ENCODE peak calls at places on chromosome 7, in ten cellular contexts. K is hepatocyte; N is stimulated activated CD8-positive, alpha-beta memory T cell treated with anti-CD3 and anti-CD28 coated beads, Interleukin-2, amount 100 ng/mL, for 1 hour; I is NCI-H2107; Q is glutamatergic neuron; U is stimulated activated CD4-positive, alpha-beta T cell treated with anti-CD3 and anti-CD28 coated beads, Interleukin-2, amount 100 ng/mL, for 48 hours; Z is germinal center; O is T47D; C is mammary epithelial cell; L is occipital lobe. X is an unnamed sample.

GRCh38 chr7:94849636-94850208 is 57.7 kb upstream of the PPP1R9A start:
- DNase-seq in K (no peak), N (no peak), I (no peak), Q (no peak), U (no peak), Z (no peak), O (no peak), C (no peak), L (no peak), X (no peak)

GRCh38 chr7:155665957-155666287 is 21.5 kb downstream of the RBM33 start:
- DNase-seq in K (peak), N (no peak), I (no peak), Q (no peak), U (no peak), Z (no peak), O (no peak), C (peak), L (no peak), X (peak)

GRCh38 chr7:78124221-78124620 is 325.6 kb downstream of the PHTF2 start:
- DNase-seq in K (no peak), N (no peak), I (no peak), Q (no peak), U (no peak), Z (no peak), O (no peak), C (no peak), L (no peak), X (no peak)

GRCh38 chr7:5824297-5824610 is 42.8 kb upstream of the RNF216 start:
- DNase-seq in K (no peak), N (peak), I (no peak), Q (no peak), U (no peak), Z (no peak), O (no peak), C (no peak), L (no peak), X (no peak)

GRCh38 chr7:98357751-98358161 is 43.1 kb downstream of the BAIAP2L1 start:
- DNase-seq in K (peak), N (no peak), I (no peak), Q (no peak), U (no peak), Z (no peak), O (no peak), C (no peak), L (no peak), X (peak)

GRCh38 chr7:40544932-40545331 is 410.1 kb downstream of the SUGCT start:
- DNase-seq in K (no peak), N (no peak), I (no peak), Q (no peak), U (no peak), Z (no peak), O (no peak), C (no peak), L (no peak), X (no peak)

GRCh38 chr7:157412021-157412443 is 75.2 kb downstream of the DNAJB6 start:
- DNase-seq in K (no peak), N (no peak), I (no peak), Q (no peak), U (peak), Z (no peak), O (no peak), C (peak), L (no peak), X (peak)

GRCh38 chr7:46927131-46927810 is 654.6 kb downstream of the TNS3 start:
- DNase-seq in K (no peak), N (no peak), I (no peak), Q (no peak), U (no peak), Z (no peak), O (no peak), C (no peak), L (no peak), X (peak)

GRCh38 chr7:26428571-26428970 is 136.9 kb downstream of the SNX10 start:
- DNase-seq in K (no peak), N (no peak), I (no peak), Q (no peak), U (no peak), Z (no peak), O (no peak), C (no peak), L (no peak), X (no peak)

GRCh38 chr7:73701357-73701995 is 18.0 kb downstream of the STX1A start:
- DNase-seq in K (peak), N (no peak), I (no peak), Q (peak), U (no peak), Z (peak), O (peak), C (no peak), L (peak), X (peak)

GRCh38 chr7:139720705-139721231 is 57.0 kb downstream of the HIPK2 start:
- DNase-seq in K (no peak), N (no peak), I (no peak), Q (no peak), U (no peak), Z (no peak), O (no peak), C (no peak), L (no peak), X (no peak)

GRCh38 chr7:155758348-155758747 is 53.9 kb downstream of the SHH start:
- DNase-seq in K (no peak), N (no peak), I (no peak), Q (peak), U (no peak), Z (no peak), O (no peak), C (no peak), L (no peak), X (no peak)

GRCh38 chr7:53062796-53063195 is 27.4 kb downstream of the POM121L12 start:
- DNase-seq in K (no peak), N (no peak), I (no peak), Q (no peak), U (no peak), Z (no peak), O (no peak), C (no peak), L (no peak), X (no peak)

X was measured in epithelial cell of esophagus.